ENCODE peak calls at places on chromosomes 6 and 20, in seven cellular contexts. C, D, M, Q, R, G and K are unnamed samples.

GRCh38 chr6:4732691-4733315 is 43.4 kb upstream of the CDYL start:
- DNase-seq in C (no peak), D (no peak), M (peak; percentile 32), Q (peak; percentile 96), R (peak; percentile 62), G (peak; percentile 93), K (peak; percentile 59)

GRCh38 chr6:48826884-48827701 is 636.0 kb downstream of the MMUT start:
- DNase-seq in C (peak; percentile 1), D (no peak), M (no peak), Q (peak; percentile 98), R (no peak), G (peak; percentile 98), K (peak; percentile 50)

GRCh38 chr20:54497931-54498718 is 22.7 kb downstream of the DOK5 start:
- DNase-seq in C (no peak), D (no peak), M (no peak), Q (no peak), R (no peak), G (peak; percentile 30), K (no peak)

GRCh38 chr6:16711551-16712249 is 49.6 kb downstream of the ATXN1 start:
- DNase-seq in C (peak; percentile 19), D (no peak), M (no peak), Q (no peak), R (no peak), G (peak; percentile 38), K (peak; percentile 69)

GRCh38 chr6:46323312-46323965 is 152.7 kb upstream of the ENPP5 start:
- DNase-seq in C (no peak), D (no peak), M (peak; percentile 20), Q (peak; percentile 48), R (no peak), G (peak; percentile 95), K (no peak)

GRCh38 chr6:143697401-143697800 is 19.6 kb downstream of the PHACTR2 start:
- DNase-seq in C (no peak), D (no peak), M (no peak), Q (no peak), R (no peak), G (no peak), K (no peak)

GRCh38 chr6:170461556-170462365 is 91.3 kb downstream of the PSMB1 start:
- DNase-seq in C (no peak), D (no peak), M (no peak), Q (no peak), R (no peak), G (no peak), K (no peak)

GRCh38 chr6:21886601-21887091 is 293.1 kb downstream of the SOX4 start:
- DNase-seq in C (no peak), D (no peak), M (no peak), Q (peak; percentile 27), R (no peak), G (no peak), K (no peak)

GRCh38 chr6:156686429-156686939 is 90.7 kb upstream of the ARID1B start:
- DNase-seq in C (peak; percentile 41), D (no peak), M (peak; percentile 43), Q (peak; percentile 40), R (no peak), G (peak; percentile 53), K (peak; percentile 68)

GRCh38 chr6:35486005-35486925 is 10.6 kb downstream of the TEAD3 start:
- DNase-seq in C (no peak), D (peak; percentile 83), M (no peak), Q (no peak), R (no peak), G (no peak), K (no peak)

GRCh38 chr6:160792711-160793110 is 90.7 kb downstream of the PLG start:
- DNase-seq in C (no peak), D (no peak), M (no peak), Q (no peak), R (no peak), G (no peak), K (no peak)

GRCh38 chr6:126696921-126697693 is 357.2 kb downstream of the CENPW start:
- DNase-seq in C (no peak), D (no peak), M (peak; percentile 24), Q (no peak), R (no peak), G (no peak), K (no peak)

GRCh38 chr6:138455746-138456392 is 43.4 kb downstream of the NHSL1 start:
- DNase-seq in C (peak; percentile 80), D (no peak), M (no peak), Q (peak; percentile 25), R (no peak), G (peak; percentile 82), K (peak; percentile 64)

GRCh38 chr6:15372932-15373331 is 127.1 kb downstream of the JARID2 start:
- DNase-seq in C (no peak), D (no peak), M (no peak), Q (no peak), R (no peak), G (no peak), K (no peak)

GRCh38 chr6:124294572-124294971 is 490.9 kb downstream of the NKAIN2 start:
- DNase-seq in C (no peak), D (no peak), M (no peak), Q (peak; percentile 9), R (no peak), G (peak; percentile 4), K (no peak)

GRCh38 chr6:127302728-127303675 is 36.3 kb downstream of the RNF146 start:
- DNase-seq in C (peak; percentile 51), D (no peak), M (no peak), Q (peak; percentile 60), R (no peak), G (peak; percentile 57), K (peak; percentile 76)

GRCh38 chr6:14130431-14131075 is 13.0 kb downstream of the CD83 start:
- DNase-seq in C (no peak), D (no peak), M (no peak), Q (no peak), R (no peak), G (no peak), K (peak; percentile 54)

DNA sequence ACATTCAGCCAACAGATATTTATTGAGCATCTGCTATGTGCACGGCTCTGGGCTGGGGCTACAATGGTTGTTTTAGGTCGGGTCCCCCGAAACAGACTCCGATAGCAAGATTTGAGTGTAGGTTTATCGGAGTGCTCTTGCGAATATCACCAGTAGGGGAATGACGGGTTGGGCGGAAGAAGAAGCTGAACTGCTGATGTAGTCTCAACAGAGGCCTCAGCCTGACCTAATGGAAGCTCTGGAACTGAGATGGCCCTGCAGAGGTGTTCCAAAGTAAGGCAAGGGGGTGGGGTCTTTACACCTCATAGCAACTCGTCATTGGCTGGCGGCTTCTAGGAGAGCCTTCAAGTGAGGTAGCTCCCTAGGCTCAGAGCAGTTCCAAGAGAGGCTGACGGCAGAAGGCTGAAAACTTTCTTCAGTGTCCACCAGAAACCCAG is 1.1 kb downstream of the L3MBTL1 start:
- DNase-seq in C (no peak), D (no peak), M (no peak), Q (peak; percentile 3), R (no peak), G (no peak), K (no peak)
- TF ChIP-seq CTCF in C (no peak), D (peak; percentile 53), M (no peak), Q (peak; percentile 30), R (no peak), G (no peak), K (no peak)

GRCh38 chr20:58965270-58966064 is 15.6 kb upstream of the NELFCD start:
- DNase-seq in C (no peak), D (no peak), M (no peak), Q (no peak), R (no peak), G (no peak), K (no peak)

GRCh38 chr20:58959652-58960051 is 21.4 kb upstream of the NELFCD start:
- DNase-seq in C (no peak), D (no peak), M (no peak), Q (no peak), R (no peak), G (no peak), K (no peak)

GRCh38 chr20:58967652-58968429 is 13.2 kb upstream of the NELFCD start:
- DNase-seq in C (no peak), D (no peak), M (no peak), Q (no peak), R (no peak), G (no peak), K (no peak)

DNA sequence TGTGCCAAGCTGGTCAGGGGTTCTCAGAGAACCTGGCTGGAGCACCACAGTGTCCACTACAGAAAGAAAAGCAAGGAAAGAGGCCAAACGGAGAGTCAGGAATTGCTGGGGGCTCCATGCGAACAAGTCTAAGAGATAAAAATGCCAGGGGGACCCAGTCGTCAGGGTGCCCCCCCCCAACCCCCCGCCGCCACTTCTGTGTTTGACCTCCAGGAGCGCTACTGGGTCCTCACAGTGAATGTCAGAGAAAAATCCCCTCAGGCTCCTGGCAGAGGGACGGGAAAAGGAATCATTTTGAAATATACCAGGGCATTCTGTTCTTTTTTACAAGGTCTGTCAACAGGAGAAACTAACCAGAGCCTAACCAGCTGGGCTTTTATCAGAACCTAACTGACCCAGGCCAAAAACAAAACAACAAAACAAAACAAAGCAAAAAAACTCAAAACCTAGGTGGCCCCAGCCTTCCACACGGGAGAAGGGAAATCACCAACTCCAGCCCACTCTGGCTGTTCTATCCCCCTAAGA is 17.9 kb upstream of the NELFCD start:
- DNase-seq in C (no peak), D (no peak), M (no peak), Q (no peak), R (no peak), G (no peak), K (no peak)
- TF ChIP-seq CTCF in C (no peak), D (no peak), M (no peak), Q (no peak), R (no peak), G (no peak), K (no peak)

DNA sequence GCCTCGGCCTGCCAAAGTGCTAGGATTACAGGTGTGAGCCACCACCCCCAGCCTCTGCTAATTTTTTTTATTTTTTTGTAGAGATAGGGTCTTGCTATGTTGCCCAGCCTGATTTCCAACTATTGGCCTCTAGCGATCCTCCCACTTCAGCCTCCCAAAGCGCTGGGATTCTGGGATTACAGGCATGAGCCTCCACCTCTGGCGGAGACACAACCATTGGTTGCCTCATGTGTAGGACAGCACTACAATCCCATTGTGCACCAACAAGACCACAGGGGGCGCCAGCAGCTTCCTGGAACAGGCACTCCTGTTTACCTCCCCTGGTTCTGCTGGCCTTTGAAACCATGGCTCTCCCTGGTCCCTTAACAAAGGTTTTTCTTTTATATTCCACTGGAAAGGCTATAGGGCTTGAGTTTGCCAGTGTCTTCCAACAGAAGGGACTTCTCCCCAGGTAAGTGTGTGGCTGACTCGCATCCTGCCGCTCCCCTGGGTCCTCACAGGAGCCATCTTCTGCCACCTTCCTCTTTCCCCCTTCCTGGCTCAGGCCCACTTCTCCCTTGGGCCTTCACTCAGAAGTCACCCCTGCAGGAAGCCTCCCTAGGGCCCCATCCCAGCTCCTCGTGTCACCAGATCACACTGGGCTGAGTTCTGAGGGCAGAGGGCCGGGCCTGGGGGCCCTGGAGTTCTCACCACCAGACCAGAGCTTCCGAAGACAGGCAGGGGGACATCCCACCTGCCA is 39.2 kb upstream of the TLDC2 start:
- DNase-seq in C (peak; percentile 91), D (no peak), M (no peak), Q (peak; percentile 67), R (no peak), G (peak; percentile 71), K (peak; percentile 88)
- TF ChIP-seq CTCF in C (peak; percentile 85), D (peak; percentile 65), M (no peak), Q (peak; percentile 74), R (peak; percentile 32), G (peak; percentile 58), K (no peak)

GRCh38 chr6:50025258-50025657 is 3.5 kb upstream of the DEFB110 start:
- DNase-seq in C (no peak), D (no peak), M (no peak), Q (no peak), R (no peak), G (no peak), K (no peak)

GRCh38 chr6:50030350-50030749 is 8.6 kb upstream of the DEFB110 start:
- DNase-seq in C (no peak), D (no peak), M (no peak), Q (no peak), R (no peak), G (no peak), K (no peak)

GRCh38 chr6:50030777-50031562 is 9.2 kb upstream of the DEFB110 start:
- DNase-seq in C (peak; percentile 42), D (no peak), M (no peak), Q (no peak), R (no peak), G (peak; percentile 1), K (no peak)
- TF ChIP-seq CTCF in C (peak; percentile 44), D (peak; percentile 70), M (no peak), Q (no peak), R (no peak), G (peak; percentile 9), K (no peak)